ENCODE peak calls at places on chromosomes 4 and X, in four cellular contexts. One of them, this sample, is unnamed.

GRCh38 chrX:45806410-45807121 is 605.9 kb upstream of the DIPK2B start:
- DNase-seq in adrenal gland: no peak
- DNase-seq in tibial nerve: no peak
- DNase-seq in A549: no peak
- DNase-seq in this sample: no peak

GRCh38 chrX:470686-471085 is 84.0 kb upstream of the PPP2R3B start:
- DNase-seq in adrenal gland: no peak
- DNase-seq in tibial nerve: no peak
- DNase-seq in A549: no peak
- DNase-seq in this sample: no peak

GRCh38 chr4:186622788-186623464 is 67.6 kb upstream of the MTNR1A start:
- DNase-seq in tibial nerve: no peak
- DNase-seq in adrenal gland: no peak
- DNase-seq in A549: no peak
- DNase-seq in this sample: peak; percentile 55

GRCh38 chr4:143352052-143352451 is 15.4 kb downstream of the GAB1 start:
- DNase-seq in tibial nerve: no peak
- DNase-seq in A549: no peak
- DNase-seq in adrenal gland: no peak
- DNase-seq in this sample: no peak

GRCh38 chr4:186688150-186688943 is 35.3 kb downstream of the FAT1 start:
- DNase-seq in A549: no peak
- DNase-seq in adrenal gland: no peak
- DNase-seq in tibial nerve: no peak
- DNase-seq in this sample: no peak

GRCh38 chr4:135256111-135256510 is 1054.5 kb upstream of the PABPC4L start:
- DNase-seq in adrenal gland: no peak
- DNase-seq in tibial nerve: no peak
- DNase-seq in A549: no peak
- DNase-seq in this sample: no peak

GRCh38 chr4:37685211-37685725 is 908 bp downstream of the RELL1 start:
- DNase-seq in A549: peak; percentile 10
- DNase-seq in adrenal gland: no peak
- DNase-seq in tibial nerve: no peak
- DNase-seq in this sample: no peak

GRCh38 chr4:41594439-41594838 is 56.5 kb downstream of the LIMCH1 start:
- DNase-seq in A549: no peak
- DNase-seq in adrenal gland: no peak
- DNase-seq in tibial nerve: no peak
- DNase-seq in this sample: peak; percentile 65

GRCh38 chrX:26328610-26329319 is 112.8 kb downstream of the MAGEB5 start:
- DNase-seq in tibial nerve: no peak
- DNase-seq in adrenal gland: no peak
- DNase-seq in A549: no peak
- DNase-seq in this sample: no peak

GRCh38 chrX:35847736-35848135 is 49.6 kb downstream of the MAGEB16 start:
- DNase-seq in A549: no peak
- DNase-seq in tibial nerve: no peak
- DNase-seq in adrenal gland: no peak
- DNase-seq in this sample: no peak

GRCh38 chr4:123396294-123397275 is at the start of gene SPRY1:
- DNase-seq in adrenal gland: peak; percentile 90
- DNase-seq in tibial nerve: peak; percentile 73
- DNase-seq in A549: peak; percentile 35
- DNase-seq in this sample: peak; percentile 94

GRCh38 chr4:123399638-123400358 is 3.2 kb downstream of the SPRY1 start:
- DNase-seq in adrenal gland: no peak
- DNase-seq in tibial nerve: no peak
- DNase-seq in A549: no peak
- DNase-seq in this sample: no peak

GRCh38 chr4:123398151-123398802 is 1.7 kb downstream of the SPRY1 start:
- DNase-seq in adrenal gland: peak; percentile 52
- DNase-seq in tibial nerve: peak; percentile 44
- DNase-seq in A549: peak; percentile 24
- DNase-seq in this sample: peak; percentile 77

GRCh38 chr4:123398803-123399637 is 2.4 kb downstream of the SPRY1 start:
- DNase-seq in tibial nerve: peak; percentile 36
- DNase-seq in A549: peak; percentile 22
- DNase-seq in adrenal gland: peak; percentile 46
- DNase-seq in this sample: peak; percentile 49

DNA sequence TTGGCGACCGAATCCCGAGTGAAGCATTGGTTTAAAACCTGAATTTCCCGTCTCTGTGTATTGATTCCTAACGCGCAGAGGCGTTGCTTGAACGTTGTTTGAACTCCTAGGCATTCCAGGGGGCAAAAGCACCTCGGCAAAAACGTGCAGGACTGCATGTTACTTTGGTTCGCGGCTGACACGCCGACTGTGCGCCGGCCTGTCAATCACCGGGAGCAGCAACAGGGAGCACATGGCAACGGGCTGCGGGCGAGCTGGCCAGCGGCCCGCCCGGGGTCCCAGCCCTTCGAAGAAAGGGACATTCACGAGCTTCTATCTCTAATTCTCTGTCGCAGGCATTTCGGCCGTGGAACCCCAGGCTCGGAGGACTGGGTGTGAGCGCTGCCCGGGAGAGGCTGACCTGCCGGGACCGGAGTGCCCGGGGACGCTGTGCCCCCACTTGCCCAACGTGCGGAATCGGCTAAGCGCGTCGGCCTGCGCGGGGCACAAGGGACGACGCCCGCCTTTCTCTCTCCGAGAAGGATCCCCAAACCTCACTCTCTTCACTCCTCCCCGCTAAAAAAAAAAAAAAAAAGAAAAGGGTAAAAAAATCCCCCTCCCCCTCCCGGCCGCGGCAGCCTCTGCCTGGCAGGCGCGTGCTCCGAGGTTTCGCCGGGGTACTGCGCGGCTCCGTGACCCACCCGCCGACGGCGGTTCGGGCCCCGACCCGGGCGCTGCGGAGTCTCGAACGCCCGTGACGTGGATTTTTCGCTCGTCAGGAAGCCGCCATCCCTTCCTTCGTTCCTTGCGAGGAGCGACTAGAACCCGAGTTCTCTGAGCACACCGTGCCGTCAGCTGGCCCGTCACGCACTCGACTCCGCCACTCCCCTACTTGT is 918 bp downstream of the SPRY1 start:
- DNase-seq in adrenal gland: peak; percentile 43
- DNase-seq in tibial nerve: no peak
- DNase-seq in A549: no peak
- DNase-seq in this sample: peak; percentile 47
- H3K4me1 ChIP-seq in adrenal gland: no peaks in the 10 kb centered on the region
- H3K4me1 ChIP-seq in tibial nerve: no peaks in the 10 kb centered on the region
- H3K4me1 ChIP-seq in A549: no peaks in the 10 kb centered on the region
- H3K4me1 ChIP-seq in this sample: no peaks in the 10 kb centered on the region

GRCh38 chr4:85672959-85673358 is 198.0 kb downstream of the ARHGAP24 start:
- DNase-seq in adrenal gland: no peak
- DNase-seq in A549: no peak
- DNase-seq in tibial nerve: no peak
- DNase-seq in this sample: no peak
- H3K4me1 ChIP-seq in adrenal gland: no peaks in the 10 kb centered on the region
- H3K4me1 ChIP-seq in A549: no peaks in the 10 kb centered on the region
- H3K4me1 ChIP-seq in tibial nerve: peaks cover 10% of the 10 kb centered on the region
- H3K4me1 ChIP-seq in this sample: peaks cover 2% of the 10 kb centered on the region

GRCh38 chr4:76757418-76757910 is 140.5 kb downstream of the SOWAHB start:
- DNase-seq in tibial nerve: no peak
- DNase-seq in A549: no peak
- DNase-seq in adrenal gland: no peak
- DNase-seq in this sample: no peak

GRCh38 chr4:76755756-76756155 is 142.2 kb downstream of the SOWAHB start:
- DNase-seq in adrenal gland: no peak
- DNase-seq in tibial nerve: no peak
- DNase-seq in A549: no peak
- DNase-seq in this sample: no peak

GRCh38 chr4:76754439-76754838 is 143.5 kb downstream of the SOWAHB start:
- DNase-seq in tibial nerve: no peak
- DNase-seq in A549: no peak
- DNase-seq in adrenal gland: no peak
- DNase-seq in this sample: peak; percentile 60

GRCh38 chr4:76758290-76758882 is 139.6 kb downstream of the SOWAHB start:
- DNase-seq in tibial nerve: no peak
- DNase-seq in adrenal gland: peak; percentile 63
- DNase-seq in A549: peak; percentile 36
- DNase-seq in this sample: no peak

DNA sequence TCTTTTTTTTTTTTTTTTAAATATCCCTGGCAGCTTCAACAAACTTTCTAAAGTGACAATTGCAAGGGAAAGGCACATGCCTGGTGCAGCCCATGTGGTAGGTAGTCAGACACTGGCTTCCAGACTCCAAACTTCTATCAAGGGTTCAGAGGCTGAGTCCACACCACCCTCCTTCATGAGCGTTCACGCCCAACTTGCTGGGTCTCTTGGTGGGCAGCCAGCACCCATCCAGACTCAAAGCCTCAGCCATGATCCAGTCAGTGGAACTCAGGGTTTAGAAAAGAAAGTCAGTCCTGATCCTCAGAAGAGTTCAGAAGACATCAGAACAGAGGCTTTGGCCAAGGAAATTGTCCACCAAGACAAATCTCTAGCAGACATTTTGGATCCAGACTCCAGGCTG is 141.5 kb downstream of the SOWAHB start:
- DNase-seq in A549: no peak
- DNase-seq in adrenal gland: no peak
- DNase-seq in tibial nerve: no peak
- DNase-seq in this sample: peak; percentile 59
- H3K4me1 ChIP-seq in A549: peaks cover 25% of the 10 kb centered on the region
- H3K4me1 ChIP-seq in adrenal gland: no peaks in the 10 kb centered on the region
- H3K4me1 ChIP-seq in tibial nerve: peaks cover 8% of the 10 kb centered on the region
- H3K4me1 ChIP-seq in this sample: no peaks in the 10 kb centered on the region

GRCh38 chr4:118994030-118994429 is 105.4 kb downstream of the SYNPO2 start:
- DNase-seq in A549: no peak
- DNase-seq in adrenal gland: no peak
- DNase-seq in tibial nerve: no peak
- DNase-seq in this sample: no peak
- H3K4me1 ChIP-seq in A549: peaks cover 12% of the 10 kb centered on the region
- H3K4me1 ChIP-seq in adrenal gland: no peaks in the 10 kb centered on the region
- H3K4me1 ChIP-seq in tibial nerve: no peaks in the 10 kb centered on the region
- H3K4me1 ChIP-seq in this sample: peaks cover 5% of the 10 kb centered on the region

GRCh38 chr4:77036206-77036605 is 39.6 kb downstream of the CCNI start:
- DNase-seq in A549: no peak
- DNase-seq in tibial nerve: no peak
- DNase-seq in adrenal gland: no peak
- DNase-seq in this sample: no peak

GRCh38 chr4:77037736-77038135 is 38.1 kb downstream of the CCNI start:
- DNase-seq in adrenal gland: no peak
- DNase-seq in A549: no peak
- DNase-seq in tibial nerve: no peak
- DNase-seq in this sample: no peak

GRCh38 chr4:77043507-77044131 is 32.2 kb downstream of the CCNI start:
- DNase-seq in tibial nerve: no peak
- DNase-seq in adrenal gland: no peak
- DNase-seq in A549: no peak
- DNase-seq in this sample: no peak

GRCh38 chr4:77040856-77041576 is 34.8 kb downstream of the CCNI start:
- DNase-seq in adrenal gland: no peak
- DNase-seq in A549: no peak
- DNase-seq in tibial nerve: no peak
- DNase-seq in this sample: no peak

DNA sequence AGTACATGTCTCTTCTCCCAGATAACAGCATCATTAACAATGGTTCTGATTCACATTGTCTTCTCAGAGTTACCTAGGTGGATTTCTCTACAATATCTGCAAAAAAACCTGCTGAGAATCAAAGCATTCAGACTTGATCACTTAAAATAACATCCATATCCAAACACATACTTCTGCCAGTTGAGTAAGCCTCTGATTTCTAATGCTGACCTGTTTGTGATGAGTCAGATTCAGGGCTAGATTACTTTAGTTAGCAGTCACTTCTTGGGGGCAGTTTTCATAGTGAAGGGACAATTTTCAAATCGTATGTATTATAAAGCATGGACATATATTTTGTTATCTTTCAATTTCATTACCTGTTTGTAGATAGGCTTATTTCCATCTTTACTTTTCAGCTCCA is 35.5 kb downstream of the CCNI start:
- DNase-seq in tibial nerve: no peak
- DNase-seq in adrenal gland: no peak
- DNase-seq in A549: no peak
- DNase-seq in this sample: no peak
- H3K4me1 ChIP-seq in tibial nerve: no peaks in the 10 kb centered on the region
- H3K4me1 ChIP-seq in adrenal gland: no peaks in the 10 kb centered on the region
- H3K4me1 ChIP-seq in A549: peaks cover 7% of the 10 kb centered on the region
- H3K4me1 ChIP-seq in this sample: no peaks in the 10 kb centered on the region

GRCh38 chrX:123854329-123854728 is 5.5 kb upstream of the XIAP start:
- DNase-seq in A549: no peak
- DNase-seq in tibial nerve: no peak
- DNase-seq in adrenal gland: peak; percentile 12
- DNase-seq in this sample: no peak

GRCh38 chrX:123849096-123849495 is 10.8 kb upstream of the XIAP start:
- DNase-seq in A549: no peak
- DNase-seq in adrenal gland: no peak
- DNase-seq in tibial nerve: no peak
- DNase-seq in this sample: no peak

GRCh38 chrX:123846598-123847038 is 13.2 kb upstream of the XIAP start:
- DNase-seq in A549: no peak
- DNase-seq in tibial nerve: no peak
- DNase-seq in adrenal gland: no peak
- DNase-seq in this sample: no peak

GRCh38 chrX:123851010-123851409 is 8.8 kb upstream of the XIAP start:
- DNase-seq in tibial nerve: no peak
- DNase-seq in adrenal gland: no peak
- DNase-seq in A549: no peak
- DNase-seq in this sample: no peak
- H3K4me1 ChIP-seq in tibial nerve: no peaks in the 10 kb centered on the region
- H3K4me1 ChIP-seq in adrenal gland: no peaks in the 10 kb centered on the region
- H3K4me1 ChIP-seq in A549: no peaks in the 10 kb centered on the region
- H3K4me1 ChIP-seq in this sample: no peaks in the 10 kb centered on the region

GRCh38 chr4:1385373-1386340 is 20.6 kb downstream of the NKX1-1 start:
- DNase-seq in adrenal gland: no peak
- DNase-seq in A549: no peak
- DNase-seq in tibial nerve: no peak
- DNase-seq in this sample: peak; percentile 8
- H3K4me1 ChIP-seq in adrenal gland: no peaks in the 10 kb centered on the region
- H3K4me1 ChIP-seq in A549: no peaks in the 10 kb centered on the region
- H3K4me1 ChIP-seq in tibial nerve: no peaks in the 10 kb centered on the region
- H3K4me1 ChIP-seq in this sample: no peaks in the 10 kb centered on the region

GRCh38 chr4:146637853-146638800 is 566 bp upstream of the POU4F2 start:
- DNase-seq in adrenal gland: no peak
- DNase-seq in tibial nerve: no peak
- DNase-seq in A549: no peak
- DNase-seq in this sample: no peak
- H3K4me1 ChIP-seq in adrenal gland: no peaks in the 10 kb centered on the region
- H3K4me1 ChIP-seq in tibial nerve: peaks cover 5% of the 10 kb centered on the region
- H3K4me1 ChIP-seq in A549: no peaks in the 10 kb centered on the region
- H3K4me1 ChIP-seq in this sample: peaks cover 3% of the 10 kb centered on the region

GRCh38 chr4:6701371-6701770 is 7.7 kb downstream of the S100P start:
- DNase-seq in adrenal gland: no peak
- DNase-seq in A549: no peak
- DNase-seq in tibial nerve: no peak
- DNase-seq in this sample: no peak
- H3K4me1 ChIP-seq in adrenal gland: peaks cover 7% of the 10 kb centered on the region
- H3K4me1 ChIP-seq in A549: peaks cover 7% of the 10 kb centered on the region
- H3K4me1 ChIP-seq in tibial nerve: no peaks in the 10 kb centered on the region
- H3K4me1 ChIP-seq in this sample: peaks cover 12% of the 10 kb centered on the region